ENCODE peak calls at places on chromosome 15, in seven cellular contexts. One of them, this sample, is unnamed.

GRCh38 chr15:78691873-78692421 is 50.9 kb upstream of the CHRNB4 start:
- DNase-seq in sigmoid colon: no peak
- DNase-seq in cardiac muscle cell: no peak
- DNase-seq in brain microvascular endothelial cell: no peak
- DNase-seq in AG04450: no peak
- DNase-seq in GM12878: no peak
- DNase-seq in retinal pigment epithelial cell: no peak
- DNase-seq in this sample: no peak

GRCh38 chr15:83914906-83915305 is 261.0 kb downstream of the ADAMTSL3 start:
- DNase-seq in cardiac muscle cell: no peak
- DNase-seq in brain microvascular endothelial cell: no peak
- DNase-seq in GM12878: no peak
- DNase-seq in AG04450: no peak
- DNase-seq in retinal pigment epithelial cell: no peak
- DNase-seq in sigmoid colon: no peak
- DNase-seq in this sample: no peak

GRCh38 chr15:58362262-58362922 is 69.4 kb upstream of the LIPC start:
- DNase-seq in sigmoid colon: no peak
- DNase-seq in retinal pigment epithelial cell: no peak
- DNase-seq in brain microvascular endothelial cell: no peak
- DNase-seq in AG04450: no peak
- DNase-seq in cardiac muscle cell: no peak
- DNase-seq in GM12878: no peak
- DNase-seq in this sample: no peak

GRCh38 chr15:81723758-81724157 is 322.1 kb downstream of the MEX3B start:
- DNase-seq in GM12878: no peak
- DNase-seq in AG04450: no peak
- DNase-seq in retinal pigment epithelial cell: no peak
- DNase-seq in cardiac muscle cell: no peak
- DNase-seq in sigmoid colon: no peak
- DNase-seq in brain microvascular endothelial cell: no peak
- DNase-seq in this sample: no peak

GRCh38 chr15:80609512-80609946 is 85.6 kb upstream of the ABHD17C start:
- DNase-seq in brain microvascular endothelial cell: no peak
- DNase-seq in sigmoid colon: no peak
- DNase-seq in AG04450: no peak
- DNase-seq in retinal pigment epithelial cell: no peak
- DNase-seq in GM12878: no peak
- DNase-seq in cardiac muscle cell: peak; percentile 69
- DNase-seq in this sample: peak; percentile 33

GRCh38 chr15:57631386-57632110 is 39.8 kb downstream of the MYZAP start:
- DNase-seq in sigmoid colon: no peak
- DNase-seq in retinal pigment epithelial cell: no peak
- DNase-seq in GM12878: no peak
- DNase-seq in AG04450: no peak
- DNase-seq in cardiac muscle cell: no peak
- DNase-seq in brain microvascular endothelial cell: no peak
- DNase-seq in this sample: no peak

GRCh38 chr15:63369766-63370165 is 11.9 kb downstream of the CA12 start:
- DNase-seq in cardiac muscle cell: no peak
- DNase-seq in GM12878: no peak
- DNase-seq in brain microvascular endothelial cell: no peak
- DNase-seq in sigmoid colon: peak; percentile 11
- DNase-seq in retinal pigment epithelial cell: no peak
- DNase-seq in AG04450: no peak
- DNase-seq in this sample: no peak

GRCh38 chr15:71654714-71655174 is 155.6 kb upstream of the NR2E3 start:
- DNase-seq in sigmoid colon: no peak
- DNase-seq in brain microvascular endothelial cell: no peak
- DNase-seq in retinal pigment epithelial cell: no peak
- DNase-seq in GM12878: no peak
- DNase-seq in cardiac muscle cell: peak; percentile 21
- DNase-seq in AG04450: no peak
- DNase-seq in this sample: no peak

GRCh38 chr15:69838338-69838737 is 259.4 kb downstream of the TLE3 start:
- DNase-seq in AG04450: no peak
- DNase-seq in sigmoid colon: peak; percentile 13
- DNase-seq in cardiac muscle cell: no peak
- DNase-seq in retinal pigment epithelial cell: no peak
- DNase-seq in brain microvascular endothelial cell: no peak
- DNase-seq in GM12878: no peak
- DNase-seq in this sample: no peak

GRCh38 chr15:60223161-60223560 is 174.6 kb downstream of the ANXA2 start:
- DNase-seq in cardiac muscle cell: no peak
- DNase-seq in retinal pigment epithelial cell: no peak
- DNase-seq in GM12878: no peak
- DNase-seq in sigmoid colon: no peak
- DNase-seq in brain microvascular endothelial cell: no peak
- DNase-seq in AG04450: no peak
- DNase-seq in this sample: no peak

GRCh38 chr15:62649793-62650420 is 392.6 kb upstream of the TPM1 start:
- DNase-seq in retinal pigment epithelial cell: no peak
- DNase-seq in brain microvascular endothelial cell: peak; percentile 41
- DNase-seq in GM12878: peak; percentile 46
- DNase-seq in sigmoid colon: peak; percentile 75
- DNase-seq in cardiac muscle cell: peak; percentile 75
- DNase-seq in AG04450: no peak
- DNase-seq in this sample: no peak

GRCh38 chr15:78810377-78811123 is 714 bp downstream of the ADAMTS7 start:
- DNase-seq in brain microvascular endothelial cell: peak; percentile 11
- DNase-seq in sigmoid colon: peak; percentile 78
- DNase-seq in cardiac muscle cell: peak; percentile 71
- DNase-seq in GM12878: no peak
- DNase-seq in AG04450: no peak
- DNase-seq in retinal pigment epithelial cell: no peak
- DNase-seq in this sample: peak; percentile 74

GRCh38 chr15:58459562-58459961 is 27.8 kb downstream of the LIPC start:
- DNase-seq in brain microvascular endothelial cell: no peak
- DNase-seq in GM12878: no peak
- DNase-seq in AG04450: no peak
- DNase-seq in cardiac muscle cell: no peak
- DNase-seq in retinal pigment epithelial cell: no peak
- DNase-seq in sigmoid colon: peak; percentile 73
- DNase-seq in this sample: no peak

GRCh38 chr15:67130166-67130565 is 64.8 kb downstream of the SMAD3 start:
- DNase-seq in GM12878: no peak
- DNase-seq in AG04450: no peak
- DNase-seq in brain microvascular endothelial cell: no peak
- DNase-seq in sigmoid colon: peak; percentile 56
- DNase-seq in cardiac muscle cell: no peak
- DNase-seq in retinal pigment epithelial cell: no peak
- DNase-seq in this sample: no peak

GRCh38 chr15:63402498-63403253 is 21.0 kb upstream of the CA12 start:
- DNase-seq in sigmoid colon: no peak
- DNase-seq in cardiac muscle cell: peak; percentile 63
- DNase-seq in AG04450: no peak
- DNase-seq in retinal pigment epithelial cell: no peak
- DNase-seq in brain microvascular endothelial cell: peak; percentile 24
- DNase-seq in GM12878: no peak
- DNase-seq in this sample: no peak

GRCh38 chr15:81181220-81181619 is 15.5 kb upstream of the IL16 start:
- DNase-seq in brain microvascular endothelial cell: no peak
- DNase-seq in GM12878: no peak
- DNase-seq in retinal pigment epithelial cell: no peak
- DNase-seq in cardiac muscle cell: no peak
- DNase-seq in AG04450: no peak
- DNase-seq in sigmoid colon: no peak
- DNase-seq in this sample: no peak

GRCh38 chr15:59178151-59178705 is 28.4 kb upstream of the LDHAL6B start:
- DNase-seq in GM12878: no peak
- DNase-seq in cardiac muscle cell: no peak
- DNase-seq in sigmoid colon: no peak
- DNase-seq in brain microvascular endothelial cell: no peak
- DNase-seq in retinal pigment epithelial cell: no peak
- DNase-seq in AG04450: no peak
- DNase-seq in this sample: no peak

GRCh38 chr15:68587769-68588385 is 9.1 kb downstream of the CORO2B start:
- DNase-seq in sigmoid colon: no peak
- DNase-seq in GM12878: no peak
- DNase-seq in retinal pigment epithelial cell: no peak
- DNase-seq in cardiac muscle cell: no peak
- DNase-seq in brain microvascular endothelial cell: no peak
- DNase-seq in AG04450: no peak
- DNase-seq in this sample: no peak

GRCh38 chr15:26771917-26772587 is 814 bp downstream of the GABRB3 start:
- DNase-seq in cardiac muscle cell: peak; percentile 7
- DNase-seq in AG04450: no peak
- DNase-seq in sigmoid colon: no peak
- DNase-seq in GM12878: no peak
- DNase-seq in brain microvascular endothelial cell: no peak
- DNase-seq in retinal pigment epithelial cell: no peak
- DNase-seq in this sample: peak; percentile 63

GRCh38 chr15:44545934-44546802 is 9.2 kb downstream of the EIF3J start:
- DNase-seq in sigmoid colon: no peak
- DNase-seq in retinal pigment epithelial cell: no peak
- DNase-seq in AG04450: no peak
- DNase-seq in cardiac muscle cell: no peak
- DNase-seq in GM12878: peak; percentile 41
- DNase-seq in brain microvascular endothelial cell: peak; percentile 29
- DNase-seq in this sample: peak; percentile 69
- TF ChIP-seq CTCF in sigmoid colon: no peak
- TF ChIP-seq CTCF in retinal pigment epithelial cell: peak; percentile 54
- TF ChIP-seq CTCF in AG04450: peak; percentile 51
- TF ChIP-seq CTCF in cardiac muscle cell: peak; percentile 39
- TF ChIP-seq CTCF in GM12878: peak; percentile 37
- TF ChIP-seq CTCF in brain microvascular endothelial cell: peak; percentile 59
- TF ChIP-seq CTCF in this sample: peak; percentile 64

GRCh38 chr15:92418864-92419263 is 25.2 kb downstream of the ST8SIA2 start:
- DNase-seq in retinal pigment epithelial cell: no peak
- DNase-seq in AG04450: no peak
- DNase-seq in cardiac muscle cell: no peak
- DNase-seq in sigmoid colon: no peak
- DNase-seq in GM12878: no peak
- DNase-seq in brain microvascular endothelial cell: no peak
- DNase-seq in this sample: no peak
- TF ChIP-seq CTCF in retinal pigment epithelial cell: no peak
- TF ChIP-seq CTCF in AG04450: no peak
- TF ChIP-seq CTCF in cardiac muscle cell: no peak
- TF ChIP-seq CTCF in sigmoid colon: no peak
- TF ChIP-seq CTCF in GM12878: no peak
- TF ChIP-seq CTCF in brain microvascular endothelial cell: peak; percentile 15
- TF ChIP-seq CTCF in this sample: no peak

DNA sequence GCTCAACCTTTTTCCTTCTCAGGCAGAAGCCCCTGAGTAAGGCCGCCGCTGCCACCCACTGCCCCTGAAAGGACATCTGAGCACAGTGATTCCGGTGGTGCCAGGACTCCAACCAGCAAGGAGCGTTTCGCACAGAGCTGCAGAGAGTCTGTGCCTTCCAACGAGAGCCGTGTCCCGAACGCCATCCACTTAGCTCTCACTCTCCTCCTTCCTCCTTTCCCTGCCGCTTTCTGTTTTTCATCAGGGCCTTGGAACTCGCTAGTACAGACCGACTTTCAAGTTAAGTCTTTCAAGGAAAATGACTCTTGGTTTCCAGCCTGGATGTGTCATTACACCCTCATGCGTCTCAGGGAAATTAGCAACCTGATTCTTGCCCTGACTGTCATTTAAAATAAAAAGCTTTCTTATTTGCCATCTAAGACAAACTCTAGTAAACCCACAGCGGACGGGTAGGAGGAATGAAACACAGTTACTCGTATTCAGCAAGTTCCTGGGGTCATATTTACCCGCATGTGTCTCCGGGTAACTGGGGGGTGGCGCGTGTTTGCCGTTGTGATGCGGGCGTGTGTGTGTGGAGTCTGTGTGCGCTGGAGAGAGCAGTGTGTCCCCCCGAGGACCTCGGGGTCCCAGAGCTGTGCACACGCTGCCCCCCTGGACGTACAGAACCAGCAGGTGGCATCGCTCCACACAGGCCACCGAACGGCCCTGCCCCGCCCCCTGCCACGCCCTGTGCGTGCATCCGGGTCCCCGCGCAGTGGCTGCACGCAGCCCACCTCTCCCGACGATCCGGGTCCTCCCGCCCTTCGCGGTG is 30.4 kb upstream of the ALDH1A3 start:
- DNase-seq in retinal pigment epithelial cell: no peak
- DNase-seq in brain microvascular endothelial cell: peak; percentile 7
- DNase-seq in AG04450: no peak
- DNase-seq in sigmoid colon: peak; percentile 77
- DNase-seq in cardiac muscle cell: peak; percentile 44
- DNase-seq in GM12878: no peak
- DNase-seq in this sample: peak; percentile 77
- TF ChIP-seq CTCF in retinal pigment epithelial cell: peak; percentile 47
- TF ChIP-seq CTCF in brain microvascular endothelial cell: peak; percentile 42
- TF ChIP-seq CTCF in AG04450: no peak
- TF ChIP-seq CTCF in sigmoid colon: no peak
- TF ChIP-seq CTCF in cardiac muscle cell: peak; percentile 32
- TF ChIP-seq CTCF in GM12878: peak; percentile 40
- TF ChIP-seq CTCF in this sample: peak; percentile 36

DNA sequence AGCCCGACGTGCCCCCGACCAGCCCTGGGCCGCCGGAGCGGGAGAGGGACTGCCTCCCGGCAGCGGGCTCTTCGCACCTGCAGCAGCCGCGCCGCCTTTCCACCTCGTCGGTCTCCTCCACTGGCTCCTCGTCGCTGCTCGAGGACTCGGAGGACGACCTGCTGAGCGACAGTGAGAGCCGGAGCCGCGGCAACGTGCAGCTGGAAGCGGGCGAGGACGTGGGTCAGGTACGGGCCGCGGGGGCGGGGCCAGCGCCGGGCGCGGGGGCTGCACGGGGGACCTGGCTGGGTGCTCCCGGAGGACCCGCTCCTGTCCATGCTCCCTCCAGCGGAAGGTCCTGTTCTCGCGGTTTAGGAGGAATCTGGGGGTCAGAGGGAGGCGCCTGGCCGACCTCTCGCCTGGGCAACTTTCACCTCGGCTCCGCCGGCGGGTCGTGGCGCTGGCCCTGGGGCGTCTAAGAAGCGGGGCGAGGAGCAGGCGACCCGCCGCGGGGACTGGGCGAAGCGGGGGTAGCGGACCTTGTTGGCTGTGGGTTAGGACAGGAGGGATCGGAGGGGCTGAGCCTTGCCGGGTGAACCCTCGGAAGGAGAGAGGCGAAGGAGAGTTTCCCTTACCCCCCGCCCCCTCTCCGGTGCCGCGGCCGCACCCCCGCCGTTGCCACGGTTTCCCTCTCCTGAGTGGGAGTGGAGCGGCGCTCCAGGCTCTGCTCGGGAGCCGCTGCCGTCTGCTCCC is 682 bp downstream of the ITPKA start:
- DNase-seq in GM12878: no peak
- DNase-seq in retinal pigment epithelial cell: no peak
- DNase-seq in AG04450: no peak
- DNase-seq in sigmoid colon: no peak
- DNase-seq in brain microvascular endothelial cell: no peak
- DNase-seq in cardiac muscle cell: no peak
- DNase-seq in this sample: peak; percentile 51
- TF ChIP-seq CTCF in GM12878: no peak
- TF ChIP-seq CTCF in retinal pigment epithelial cell: no peak
- TF ChIP-seq CTCF in AG04450: no peak
- TF ChIP-seq CTCF in sigmoid colon: no peak
- TF ChIP-seq CTCF in brain microvascular endothelial cell: no peak
- TF ChIP-seq CTCF in cardiac muscle cell: no peak
- TF ChIP-seq CTCF in this sample: no peak

GRCh38 chr15:39581501-39582285 is 814 bp downstream of the THBS1 start:
- DNase-seq in AG04450: no peak
- DNase-seq in retinal pigment epithelial cell: no peak
- DNase-seq in brain microvascular endothelial cell: no peak
- DNase-seq in GM12878: no peak
- DNase-seq in sigmoid colon: peak; percentile 88
- DNase-seq in cardiac muscle cell: peak; percentile 67
- DNase-seq in this sample: no peak
- TF ChIP-seq CTCF in AG04450: peak; percentile 50
- TF ChIP-seq CTCF in retinal pigment epithelial cell: peak; percentile 73
- TF ChIP-seq CTCF in brain microvascular endothelial cell: peak; percentile 71
- TF ChIP-seq CTCF in GM12878: no peak
- TF ChIP-seq CTCF in sigmoid colon: peak; percentile 51
- TF ChIP-seq CTCF in cardiac muscle cell: peak; percentile 51
- TF ChIP-seq CTCF in this sample: peak; percentile 5